ENCODE peak calls at places on chromosomes 6 and 20, in four cellular contexts. I, J, V and T are unnamed samples.

GRCh38 chr6:79427721-79428120 is 109.5 kb downstream of the LCA5 start:
- DNase-seq in I (no peak), J (no peak), V (no peak), T (no peak)

GRCh38 chr6:154962751-154963150 is 32.4 kb upstream of the TIAM2 start:
- DNase-seq in I (no peak), J (no peak), V (peak; percentile 76), T (no peak)

GRCh38 chr20:16349518-16350295 is 223.5 kb downstream of the KIF16B start:
- DNase-seq in I (no peak), J (no peak), V (peak; percentile 49), T (no peak)

GRCh38 chr6:148559848-148560433 is 186.9 kb upstream of the UST start:
- DNase-seq in I (peak; percentile 84), J (peak; percentile 87), V (no peak), T (peak; percentile 92)

GRCh38 chr6:12014873-12015149 is 2.7 kb downstream of the HIVEP1 start:
- DNase-seq in I (no peak), J (no peak), V (no peak), T (no peak)

GRCh38 chr20:43442310-43442880 is 15.3 kb upstream of the SRSF6 start:
- DNase-seq in I (no peak), J (no peak), V (no peak), T (peak; percentile 77)

GRCh38 chr20:37745553-37745952 is 51.7 kb downstream of the CTNNBL1 start:
- DNase-seq in I (no peak), J (no peak), V (no peak), T (peak; percentile 60)

GRCh38 chr6:16438677-16439615 is 200.6 kb downstream of the GMPR start:
- DNase-seq in I (no peak), J (peak; percentile 15), V (no peak), T (no peak)

GRCh38 chr20:44028868-44029847 is 114.5 kb downstream of the TOX2 start:
- DNase-seq in I (no peak), J (no peak), V (no peak), T (no peak)

GRCh38 chr6:31336872-31337496 is 20.0 kb downstream of the HLA-B start:
- DNase-seq in I (no peak), J (no peak), V (peak; percentile 14), T (no peak)